ENCODE peak calls at places on chromosomes 13 and 19, in five cellular contexts. U, M, P, V and N are unnamed samples.

GRCh38 chr13:71290963-71291937 is 575.8 kb downstream of the DACH1 start:
- DNase-seq in U (peak; percentile 59), M (peak; percentile 43), P (peak; percentile 16), V (no peak), N (peak; percentile 11)

GRCh38 chr19:19460761-19461265 is 54.5 kb downstream of the TSSK6 start:
- DNase-seq in U (peak; percentile 65), M (peak; percentile 48), P (peak; percentile 64), V (peak; percentile 75), N (peak; percentile 31)

GRCh38 chr19:57803594-57804325 is 11.0 kb downstream of the ZNF552 start:
- DNase-seq in U (no peak), M (peak; percentile 58), P (no peak), V (no peak), N (peak; percentile 40)

GRCh38 chr13:31394491-31394890 is 194.7 kb downstream of the B3GLCT start:
- DNase-seq in U (no peak), M (no peak), P (no peak), V (no peak), N (no peak)

GRCh38 chr13:60016229-60016628 is 147.5 kb downstream of the DIAPH3 start:
- DNase-seq in U (no peak), M (no peak), P (peak; percentile 50), V (no peak), N (peak; percentile 44)

GRCh38 chr19:46133101-46133627 is 8.7 kb upstream of the IGFL3 start:
- DNase-seq in U (no peak), M (peak; percentile 98), P (peak; percentile 70), V (no peak), N (peak; percentile 92)

GRCh38 chr19:55324705-55325104 is 436 bp downstream of the TMEM150B start:
- DNase-seq in U (no peak), M (no peak), P (no peak), V (no peak), N (no peak)

GRCh38 chr19:32875428-32875827 is 5.9 kb upstream of the SLC7A9 start:
- DNase-seq in U (no peak), M (no peak), P (no peak), V (no peak), N (no peak)

GRCh38 chr19:46815833-46816627 is 27.6 kb upstream of the SLC1A5 start:
- DNase-seq in U (no peak), M (no peak), P (no peak), V (no peak), N (no peak)

GRCh38 chr19:17692566-17692965 is 4.4 kb upstream of the UNC13A start:
- DNase-seq in U (no peak), M (no peak), P (no peak), V (no peak), N (no peak)

GRCh38 chr13:75250526-75251183 is 231.3 kb downstream of the TBC1D4 start:
- DNase-seq in U (no peak), M (peak; percentile 7), P (no peak), V (no peak), N (no peak)

GRCh38 chr13:93730780-93731179 is 504.2 kb downstream of the GPC6 start:
- DNase-seq in U (no peak), M (no peak), P (no peak), V (no peak), N (no peak)

GRCh38 chr19:47765522-47766358 is 12.8 kb upstream of the SELENOW start:
- DNase-seq in U (no peak), M (peak; percentile 86), P (no peak), V (peak; percentile 83), N (peak; percentile 71)

GRCh38 chr19:49890349-49891311 is 6.1 kb downstream of the IL4I1 start:
- DNase-seq in U (peak; percentile 55), M (no peak), P (no peak), V (no peak), N (no peak)

GRCh38 chr19:46984077-46985010 is 35.3 kb upstream of the NPAS1 start:
- DNase-seq in U (no peak), M (peak; percentile 74), P (no peak), V (no peak), N (peak; percentile 63)